ENCODE peak calls at places on chromosomes 11 and 22, in eight cellular contexts. J is heart right ventricle, X is fibroblast of lung, Q is BE2C, B is type B pancreatic cell, W is germinal center, V is T47D, G is GF-D8. R is an unnamed sample.

GRCh38 chr11:102940714-102941588 is 14.6 kb downstream of the MMP13 start:
- DNase-seq in X (peak), V (peak), Q (peak), J (no peak), B (no peak), W (peak), G (peak), R (peak)

GRCh38 chr22:24423519-24424000 is 3.8 kb upstream of the ADORA2A start:
- DNase-seq in W (peak), G (no peak), J (peak), B (peak), X (no peak), Q (no peak), V (peak), R (peak)

GRCh38 chr11:105856954-105857353 is 165.1 kb downstream of the MSANTD4 start:
- DNase-seq in G (no peak), X (no peak), W (no peak), B (no peak), V (no peak), Q (no peak), J (no peak), R (no peak)

GRCh38 chr11:40314327-40314726 is 1145.1 kb downstream of the LRRC4C start:
- DNase-seq in V (no peak), B (no peak), X (no peak), J (no peak), W (no peak), Q (no peak), G (no peak), R (no peak)

GRCh38 chr11:2653930-2654739 is 45.7 kb downstream of the KCNQ1OT1 start:
- DNase-seq in B (no peak), V (no peak), J (no peak), Q (no peak), W (no peak), G (no peak), X (no peak), R (no peak)

GRCh38 chr22:46076651-46077339 is 73.5 kb upstream of the PPARA start:
- DNase-seq in X (peak), Q (peak), G (no peak), J (no peak), W (no peak), V (no peak), B (no peak), R (peak)

GRCh38 chr11:131146817-131147490 is 223.5 kb upstream of the NTM start:
- DNase-seq in B (no peak), W (no peak), X (peak), J (no peak), Q (no peak), V (no peak), G (no peak), R (no peak)

GRCh38 chr11:32005786-32006406 is 85.0 kb upstream of the RCN1 start:
- DNase-seq in W (no peak), G (no peak), J (no peak), B (no peak), V (no peak), X (peak), Q (no peak), R (peak)

GRCh38 chr22:41917906-41918791 is 3.3 kb upstream of the SHISA8 start:
- DNase-seq in W (peak), B (no peak), Q (peak), G (peak), V (no peak), X (peak), J (peak), R (peak)

GRCh38 chr11:44999068-44999467 is 48.4 kb upstream of the TP53I11 start:
- DNase-seq in Q (no peak), G (no peak), X (no peak), J (no peak), B (no peak), V (no peak), W (no peak), R (no peak)

GRCh38 chr22:36299911-36300310 is 47.0 kb downstream of the APOL1 start:
- DNase-seq in W (no peak), B (no peak), X (no peak), J (no peak), G (no peak), V (no peak), Q (no peak), R (no peak)

GRCh38 chr11:123212406-123212805 is 17.4 kb upstream of the CLMP start:
- DNase-seq in V (no peak), Q (no peak), J (no peak), X (no peak), W (no peak), B (no peak), G (no peak), R (peak)

GRCh38 chr11:15819679-15820286 is 536.6 kb downstream of the SOX6 start:
- DNase-seq in B (no peak), G (no peak), Q (peak), V (peak), X (peak), W (peak), J (peak), R (peak)

GRCh38 chr11:117842131-117842941 is 17.8 kb upstream of the FXYD2 start:
- DNase-seq in G (no peak), V (no peak), J (no peak), B (peak), Q (no peak), W (no peak), X (no peak), R (no peak)

GRCh38 chr11:130771708-130772107 is 144.6 kb downstream of the SNX19 start:
- DNase-seq in W (no peak), X (peak), B (no peak), G (no peak), J (no peak), V (no peak), Q (no peak), R (no peak)

GRCh38 chr11:62505112-62505783 is 41.4 kb downstream of the AHNAK start:
- DNase-seq in J (peak), W (no peak), G (no peak), Q (peak), X (no peak), B (no peak), V (no peak), R (no peak)

GRCh38 chr22:38176170-38176741 is 5.4 kb downstream of the PLA2G6 start:
- DNase-seq in X (peak), J (peak), V (no peak), B (no peak), G (peak), W (no peak), Q (peak), R (peak)

GRCh38 chr11:65559951-65560537 is 1.9 kb upstream of the LTBP3 start:
- DNase-seq in V (no peak), Q (no peak), X (peak), W (no peak), G (no peak), B (no peak), J (peak), R (peak)

GRCh38 chr11:12813371-12814225 is 139.4 kb downstream of the TEAD1 start:
- DNase-seq in X (peak), Q (no peak), W (no peak), G (no peak), V (no peak), J (no peak), B (no peak), R (peak)

GRCh38 chr11:15195454-15196200 is 80.9 kb downstream of the INSC start:
- DNase-seq in V (no peak), B (no peak), W (no peak), J (no peak), Q (no peak), X (peak), G (no peak), R (no peak)

GRCh38 chr11:65576867-65577755 is 1.3 kb downstream of the EHBP1L1 start:
- DNase-seq in Q (no peak), B (no peak), X (peak), V (no peak), W (peak), G (peak), J (peak), R (peak)

GRCh38 chr11:125202362-125202880 is 37.9 kb downstream of the PKNOX2 start:
- DNase-seq in Q (no peak), V (no peak), B (no peak), G (no peak), W (no peak), J (no peak), X (no peak), R (no peak)

GRCh38 chr11:65810046-65810868 is 23.4 kb downstream of the OVOL1 start:
- DNase-seq in X (no peak), Q (no peak), G (no peak), V (no peak), J (no peak), B (no peak), W (no peak), R (no peak)

GRCh38 chr11:14413307-14414072 is 54.5 kb upstream of the RRAS2 start:
- DNase-seq in X (peak), G (no peak), V (no peak), B (no peak), W (no peak), Q (no peak), J (peak), R (peak)

GRCh38 chr11:122122179-122122578 is 6.2 kb upstream of the BLID start:
- DNase-seq in V (no peak), G (no peak), B (no peak), Q (no peak), J (no peak), X (no peak), W (no peak), R (no peak)

GRCh38 chr11:109583996-109584395 is 162.0 kb downstream of the C11orf87 start:
- DNase-seq in J (no peak), G (no peak), X (no peak), V (no peak), Q (no peak), B (no peak), W (no peak), R (no peak)

GRCh38 chr11:84413547-84413946 is 1127.4 kb upstream of the CCDC90B start:
- DNase-seq in W (no peak), G (no peak), J (no peak), B (no peak), Q (no peak), V (no peak), X (no peak), R (no peak)

GRCh38 chr11:68256331-68256741 is 15.4 kb downstream of the C11orf24 start:
- DNase-seq in X (no peak), G (no peak), V (no peak), Q (no peak), W (no peak), J (no peak), B (no peak), R (no peak)

GRCh38 chr11:94623120-94623735 is 56.1 kb downstream of the PIWIL4 start:
- DNase-seq in J (peak), B (no peak), Q (peak), V (peak), G (no peak), X (peak), W (peak), R (peak)

GRCh38 chr11:86743223-86744118 is 56.9 kb upstream of the PRSS23 start:
- DNase-seq in G (no peak), J (no peak), V (no peak), X (peak), Q (peak), W (no peak), B (no peak), R (peak)

GRCh38 chr22:37328017-37328416 is 45.7 kb downstream of the CYTH4 start:
- DNase-seq in X (peak), Q (no peak), J (no peak), W (no peak), V (no peak), B (no peak), G (no peak), R (peak)

GRCh38 chr22:38700271-38700788 is 413 bp downstream of the JOSD1 start:
- DNase-seq in W (no peak), Q (peak), G (no peak), X (no peak), V (no peak), J (peak), B (no peak), R (peak)

GRCh38 chr11:35618497-35619029 is 303 bp downstream of the FJX1 start:
- DNase-seq in J (peak), B (peak), W (peak), V (peak), X (peak), Q (no peak), G (no peak), R (no peak)

GRCh38 chr11:119055901-119056300 is 1.1 kb downstream of the HYOU1 start:
- DNase-seq in Q (peak), G (peak), J (no peak), B (no peak), V (peak), X (peak), W (no peak), R (no peak)

GRCh38 chr11:106724293-106724892 is 293.9 kb downstream of the GUCY1A2 start:
- DNase-seq in B (no peak), J (no peak), V (no peak), Q (no peak), X (peak), W (no peak), G (no peak), R (no peak)

GRCh38 chr11:80841716-80842115 is 1400.9 kb upstream of the TENM4 start:
- DNase-seq in X (peak), B (no peak), W (no peak), Q (no peak), J (no peak), V (no peak), G (no peak), R (no peak)

GRCh38 chr11:45400594-45400993 is 114.5 kb upstream of the SYT13 start:
- DNase-seq in B (no peak), Q (no peak), V (no peak), J (no peak), W (no peak), G (no peak), X (peak), R (peak)

GRCh38 chr11:46446343-46446751 is 54.8 kb upstream of the CHRM4 start:
- DNase-seq in J (no peak), B (no peak), W (no peak), G (no peak), V (no peak), X (peak), Q (no peak), R (no peak)

GRCh38 chr11:833114-833791 is 501 bp downstream of the CD151 start:
- DNase-seq in Q (peak), J (no peak), V (no peak), B (no peak), G (no peak), W (no peak), X (no peak), R (peak)

R was measured in MG63.